ENCODE peak calls at places on chromosome X, in six cellular contexts. X is SK-N-MC, H is putamen, B is skeletal muscle cell, C is nephron progenitor cell, W is activated T-cell treated with anti-CD3 and anti-CD28 coated beads for 1 hour. G is an unnamed sample.

GRCh38 chrX:72123471-72124185 is 8.1 kb downstream of the RTL5 start:
- DNase-seq in X (no peak), H (no peak), B (no peak), C (peak; percentile 69), W (no peak), G (peak; percentile 68)

GRCh38 chrX:70755850-70756249 is 152.7 kb downstream of the TEX11 start:
- DNase-seq in X (no peak), H (no peak), B (no peak), C (no peak), W (peak; percentile 25), G (no peak)

GRCh38 chrX:147478899-147479298 is 432.8 kb upstream of the FMR1 start:
- DNase-seq in X (no peak), H (no peak), B (no peak), C (no peak), W (no peak), G (no peak)

GRCh38 chrX:118596428-118596827 is 100.8 kb downstream of the DOCK11 start:
- DNase-seq in X (no peak), H (no peak), B (no peak), C (no peak), W (no peak), G (no peak)

GRCh38 chrX:141258080-141258479 is 15.8 kb upstream of the SPANXC start:
- DNase-seq in X (no peak), H (no peak), B (no peak), C (no peak), W (no peak), G (no peak)

GRCh38 chrX:11750051-11750450 is 8.0 kb upstream of the MSL3 start:
- DNase-seq in X (no peak), H (no peak), B (no peak), C (no peak), W (no peak), G (no peak)

GRCh38 chrX:105872921-105873320 is 50.6 kb downstream of the NRK start:
- DNase-seq in X (peak; percentile 32), H (no peak), B (peak; percentile 45), C (no peak), W (no peak), G (no peak)

GRCh38 chrX:15874672-15875071 is 20.1 kb upstream of the AP1S2 start:
- DNase-seq in X (no peak), H (no peak), B (no peak), C (peak; percentile 5), W (no peak), G (no peak)

GRCh38 chrX:46681849-46682248 is 77.1 kb downstream of the SLC9A7 start:
- DNase-seq in X (no peak), H (no peak), B (no peak), C (no peak), W (no peak), G (no peak)

GRCh38 chrX:135099493-135099783 is 20.9 kb downstream of the ETDB start:
- DNase-seq in X (no peak), H (no peak), B (no peak), C (no peak), W (no peak), G (no peak)

GRCh38 chrX:42149786-42150185 is 226.4 kb upstream of the CASK start:
- DNase-seq in X (no peak), H (no peak), B (peak; percentile 27), C (no peak), W (no peak), G (no peak)

GRCh38 chrX:133190877-133191738 is 27.0 kb downstream of the TFDP3 start:
- DNase-seq in X (no peak), H (no peak), B (no peak), C (no peak), W (no peak), G (no peak)

GRCh38 chrX:43065978-43066377 is 288.0 kb upstream of the PPP1R2C start:
- DNase-seq in X (no peak), H (no peak), B (no peak), C (no peak), W (no peak), G (no peak)

GRCh38 chrX:52544147-52544840 is 27.4 kb upstream of the XAGE1B start:
- DNase-seq in X (no peak), H (no peak), B (no peak), C (no peak), W (no peak), G (no peak)

GRCh38 chrX:133838761-133839676 is 146.4 kb downstream of the GPC3 start:
- DNase-seq in X (peak; percentile 5), H (peak; percentile 2), B (no peak), C (peak; percentile 67), W (peak; percentile 0), G (no peak)

GRCh38 chrX:153981231-153981630 is 8.7 kb downstream of the TMEM187 start:
- DNase-seq in X (no peak), H (no peak), B (no peak), C (no peak), W (no peak), G (no peak)

GRCh38 chrX:11380187-11380586 is 87.0 kb downstream of the AMELX start:
- DNase-seq in X (no peak), H (no peak), B (no peak), C (no peak), W (no peak), G (no peak)